ENCODE peak calls at places on chromosomes 11 and 22, in five cellular contexts. L is IMR-90, J is neuronal stem cell, B is H9, X is trophoblast cell. C is an unnamed sample.

GRCh38 chr22:43279867-43280519 is 63.2 kb downstream of the SCUBE1 start:
- DNase-seq in X (no peak), L (no peak), J (no peak), B (no peak), C (no peak)

GRCh38 chr22:49933236-49933921 is 14.9 kb downstream of the CRELD2 start:
- DNase-seq in X (no peak), J (no peak), L (no peak), B (no peak), C (no peak)

GRCh38 chr11:113681711-113682410 is 24.2 kb downstream of the TMPRSS5 start:
- DNase-seq in B (no peak), L (no peak), J (no peak), X (no peak), C (no peak)

GRCh38 chr11:13388741-13389140 is 74.3 kb downstream of the BTBD10 start:
- DNase-seq in L (no peak), J (no peak), X (no peak), B (no peak), C (no peak)

GRCh38 chr22:34297536-34298120 is 377.4 kb upstream of the LARGE1 start:
- DNase-seq in B (no peak), X (no peak), L (no peak), J (no peak), C (no peak)

GRCh38 chr11:20238712-20239111 is 78.4 kb upstream of the DBX1 start:
- DNase-seq in B (no peak), L (no peak), X (no peak), J (no peak), C (no peak)

GRCh38 chr11:78161937-78162336 is 22.5 kb upstream of the ALG8 start:
- DNase-seq in J (no peak), X (no peak), B (no peak), L (peak; percentile 42), C (peak; percentile 18)

GRCh38 chr22:50398698-50399648 is 55.8 kb downstream of the PPP6R2 start:
- DNase-seq in J (no peak), B (no peak), X (no peak), L (no peak), C (peak; percentile 29)

GRCh38 chr11:125201525-125202121 is 37.1 kb downstream of the PKNOX2 start:
- DNase-seq in B (no peak), L (peak; percentile 7), X (no peak), J (peak; percentile 52), C (no peak)

GRCh38 chr11:101870510-101870909 is 44.3 kb upstream of the CEP126 start:
- DNase-seq in X (peak; percentile 31), J (no peak), B (no peak), L (peak; percentile 87), C (peak; percentile 79)

GRCh38 chr22:44425356-44425755 is 72.7 kb downstream of the RTL6 start:
- DNase-seq in X (no peak), L (peak; percentile 38), B (no peak), J (no peak), C (peak; percentile 16)

GRCh38 chr11:14094481-14095037 is 132.0 kb downstream of the SPON1 start:
- DNase-seq in L (no peak), J (no peak), X (no peak), B (no peak), C (no peak)

GRCh38 chr11:14310696-14311095 is 48.3 kb downstream of the RRAS2 start:
- DNase-seq in B (no peak), J (no peak), X (no peak), L (peak; percentile 49), C (peak; percentile 47)

GRCh38 chr11:122785156-122785605 is 53.1 kb upstream of the CRTAM start:
- DNase-seq in X (peak; percentile 20), J (no peak), L (no peak), B (no peak), C (no peak)

GRCh38 chr11:44268073-44268806 is 41.7 kb downstream of the ALX4 start:
- DNase-seq in B (no peak), J (no peak), L (no peak), X (no peak), C (no peak)

GRCh38 chr11:125871391-125872137 is 15.9 kb upstream of the HYLS1 start:
- DNase-seq in L (peak; percentile 31), X (peak; percentile 43), J (no peak), B (peak; percentile 77), C (peak; percentile 46)

GRCh38 chr22:31857247-31857646 is 87.1 kb upstream of the YWHAH start:
- DNase-seq in J (peak; percentile 65), L (no peak), X (no peak), B (peak; percentile 93), C (no peak)

GRCh38 chr11:80668039-80668438 is 1227.2 kb upstream of the TENM4 start:
- DNase-seq in B (no peak), J (no peak), L (no peak), X (no peak), C (no peak)

GRCh38 chr11:92703431-92703830 is 266.0 kb upstream of the MTNR1B start:
- DNase-seq in J (no peak), L (peak; percentile 35), X (no peak), B (no peak), C (peak; percentile 1)

GRCh38 chr22:16774911-16775529 is 50.2 kb downstream of the XKR3 start:
- DNase-seq in B (no peak), X (no peak), L (no peak), J (no peak), C (no peak)

GRCh38 chr11:33135216-33135615 is 26.1 kb downstream of the CSTF3 start:
- DNase-seq in X (no peak), J (no peak), B (no peak), L (peak; percentile 85), C (peak; percentile 84)

GRCh38 chr11:36026315-36026968 is 82.6 kb downstream of the LDLRAD3 start:
- DNase-seq in J (no peak), L (no peak), B (no peak), X (peak; percentile 88), C (no peak)

GRCh38 chr22:22682807-22683667 is 38.6 kb downstream of the GGTLC2 start:
- DNase-seq in J (no peak), L (peak; percentile 65), B (no peak), X (no peak), C (no peak)

GRCh38 chr11:16223558-16223957 is 132.8 kb downstream of the SOX6 start:
- DNase-seq in X (no peak), L (no peak), B (no peak), J (no peak), C (no peak)

GRCh38 chr11:3049430-3050243 is 7.6 kb downstream of the CARS1 start:
- DNase-seq in B (no peak), J (no peak), X (peak; percentile 98), L (peak; percentile 98), C (peak; percentile 99)

GRCh38 chr11:62336949-62337681 is at the start of gene ASRGL1:
- DNase-seq in J (peak; percentile 61), X (peak; percentile 90), B (peak; percentile 93), L (peak; percentile 15), C (peak; percentile 49)
- H4K91ac ChIP-seq in J (no peak within 1 kb of the TSS), X (no peak within 1 kb of the TSS), B (no peak within 1 kb of the TSS), L (no peak within 1 kb of the TSS), C (no peak within 1 kb of the TSS)

DNA sequence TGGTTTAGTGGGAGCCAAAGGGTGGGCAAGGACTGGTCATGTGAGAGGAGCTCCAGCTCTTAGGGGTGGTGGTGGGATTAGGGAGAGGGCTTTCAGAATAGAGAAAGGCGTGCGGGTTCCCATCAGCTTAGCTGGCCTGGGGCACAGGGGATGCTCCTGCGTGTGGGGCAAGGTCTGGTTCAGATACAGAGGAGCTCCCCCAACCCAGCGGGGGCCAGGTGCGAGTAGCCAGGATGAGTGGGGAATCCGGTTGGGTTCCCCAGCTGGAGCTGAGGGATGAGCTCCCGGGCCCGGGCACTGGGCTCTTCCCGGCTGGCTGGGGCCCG is 579 bp downstream of the TMEM134 start:
- DNase-seq in L (no peak), B (no peak), J (no peak), X (peak; percentile 25), C (no peak)
- H2BK120ac ChIP-seq in L (no peak overlapping the region), B (no peak overlapping the region), J (no peak overlapping the region), X (peak overlapping the region; percentile 59), C (no peak overlapping the region)

DNA sequence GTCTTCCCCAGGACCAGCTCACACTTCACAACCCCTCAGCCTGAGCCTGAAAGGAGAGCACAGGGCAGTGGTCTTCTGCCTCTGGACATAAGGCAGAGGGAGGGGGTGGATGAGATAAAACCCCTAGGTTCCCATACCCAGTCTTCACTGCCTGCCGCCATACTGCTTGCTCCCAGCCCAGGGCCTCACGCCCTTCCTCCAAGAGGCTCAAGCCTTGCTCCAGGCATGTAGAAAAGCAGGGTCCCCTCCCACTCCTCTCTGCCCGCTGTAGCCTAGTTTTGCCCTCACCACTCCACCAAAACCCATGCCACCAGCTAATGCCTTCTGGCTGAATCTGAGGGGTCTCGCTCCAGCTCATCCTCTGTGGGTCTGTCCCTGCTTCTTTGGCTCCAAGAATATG is 5.2 kb downstream of the ARRB1 start:
- DNase-seq in B (no peak), L (no peak), X (no peak), J (no peak), C (no peak)
- H4K91ac ChIP-seq in B (no peak overlapping the region), L (peak overlapping the region; percentile 60), X (no peak overlapping the region), J (no peak overlapping the region), C (peak overlapping the region; percentile 70)

DNA sequence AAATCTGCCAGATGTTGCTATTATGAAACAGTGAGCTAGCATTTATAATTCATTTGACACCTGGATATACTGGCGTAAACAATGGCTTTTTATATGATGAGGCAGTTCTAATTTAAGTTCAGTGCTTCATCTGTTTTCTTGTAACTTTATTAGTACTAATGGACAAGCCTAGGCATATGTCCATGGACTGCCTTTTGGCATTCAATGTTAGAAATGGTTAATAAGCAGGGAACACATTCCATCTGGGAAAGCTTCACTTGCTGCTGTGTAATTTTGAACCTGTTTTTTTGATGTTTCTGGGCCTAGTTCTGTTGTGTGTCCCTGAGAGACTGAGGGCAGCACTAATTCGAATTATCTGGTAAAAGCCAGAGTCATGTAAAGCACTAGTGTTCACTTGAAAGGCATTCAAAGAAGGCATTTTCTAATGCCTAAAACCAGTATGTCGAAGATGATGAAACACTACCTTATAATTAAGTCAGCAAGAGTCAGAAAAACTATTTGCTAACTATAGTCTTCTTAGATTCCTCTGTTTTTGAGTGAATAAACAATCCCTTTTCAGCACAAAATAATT is 138.5 kb downstream of the SWAP70 start:
- DNase-seq in J (no peak), X (peak; percentile 87), B (no peak), L (peak; percentile 91), C (peak; percentile 72)
- H2BK120ac ChIP-seq in J (no peak overlapping the region), X (no peak overlapping the region), B (peak overlapping the region; percentile 29), L (peak overlapping the region; percentile 99), C (no peak overlapping the region)

DNA sequence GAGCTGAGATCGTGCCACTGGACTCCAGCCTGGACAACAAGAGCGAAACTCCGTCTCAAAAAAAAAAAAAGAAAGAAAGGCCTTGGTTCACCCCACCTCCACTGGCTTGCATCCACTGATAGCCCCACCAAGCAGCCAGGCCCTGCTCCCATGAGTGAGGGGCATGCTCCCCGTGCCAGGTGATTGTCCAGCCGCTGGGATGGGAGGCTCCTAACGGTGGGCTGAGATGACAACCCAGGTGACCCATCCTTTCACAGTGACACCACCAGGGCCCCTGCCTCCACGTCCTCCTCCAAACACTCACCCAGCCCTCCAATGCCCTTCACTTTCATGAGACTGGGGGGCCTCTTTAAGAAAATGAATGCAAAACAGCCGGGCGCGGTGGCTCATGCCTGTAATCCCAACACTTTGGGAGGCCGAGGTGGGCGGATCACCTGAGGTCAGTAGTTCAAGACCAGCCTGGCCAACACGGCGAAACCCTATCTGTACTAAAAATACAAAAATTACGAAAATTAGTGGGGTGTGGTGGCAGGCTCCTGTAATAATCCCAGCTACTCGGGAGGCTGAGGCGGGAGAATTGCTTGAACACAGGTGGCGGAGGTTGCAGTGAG is 8.6 kb upstream of the DERL3 start:
- DNase-seq in B (no peak), X (no peak), L (no peak), J (no peak), C (no peak)
- H4K91ac ChIP-seq in B (no peak overlapping the region), X (no peak overlapping the region), L (no peak overlapping the region), J (no peak overlapping the region), C (peak overlapping the region; percentile 85)